ENCODE peak calls at places on chromosomes 2 and 18, in four cellular contexts. F is right lobe of liver, B is colonic mucosa, C is thoracic aorta. G is an unnamed sample. For H3K27me3, the result is how much of the 10 kb centered on the place peaks cover.

GRCh38 chr18:11859282-11859797 is 8.1 kb downstream of the CHMP1B start:
- DNase-seq in F (no peak), B (no peak), C (no peak), G (no peak)

GRCh38 chr18:47754311-47755101 is 176.0 kb downstream of the SMAD2 start:
- DNase-seq in F (peak), B (peak), C (no peak), G (peak)

GRCh38 chr2:10254373-10255188 is 48.1 kb upstream of the HPCAL1 start:
- DNase-seq in F (no peak), B (no peak), C (no peak), G (no peak)

GRCh38 chr18:53864758-53865157 is 359.7 kb downstream of the MBD2 start:
- DNase-seq in F (no peak), B (no peak), C (no peak), G (no peak)

GRCh38 chr2:122182631-122183030 is 427.2 kb downstream of the TSN start:
- DNase-seq in F (no peak), B (no peak), C (no peak), G (no peak)

GRCh38 chr2:241288489-241288888 is 27.0 kb downstream of the HDLBP start:
- DNase-seq in F (no peak), B (no peak), C (no peak), G (peak)

GRCh38 chr18:5410582-5410981 is 115.1 kb upstream of the ZBTB14 start:
- DNase-seq in F (no peak), B (no peak), C (no peak), G (no peak)

GRCh38 chr2:178074123-178075005 is 1.8 kb upstream of the PDE11A start:
- DNase-seq in F (no peak), B (no peak), C (no peak), G (no peak)

GRCh38 chr2:16774091-16774490 is 108.5 kb upstream of the CYRIA start:
- DNase-seq in F (no peak), B (no peak), C (no peak), G (no peak)

GRCh38 chr2:169734172-169734847 is 678 bp downstream of the KLHL23 start:
- DNase-seq in F (peak), B (peak), C (no peak), G (no peak)

GRCh38 chr2:231554748-231555545 is 24.7 kb upstream of the NMUR1 start:
- DNase-seq in F (peak), B (peak), C (no peak), G (no peak)

GRCh38 chr2:236531991-236532390 is 37.6 kb upstream of the ACKR3 start:
- DNase-seq in F (no peak), B (no peak), C (no peak), G (no peak)

GRCh38 chr2:101149241-101150192 is 1.7 kb downstream of the TBC1D8 start:
- DNase-seq in F (peak), B (no peak), C (no peak), G (no peak)

GRCh38 chr2:13114391-13114790 is 397.7 kb downstream of the TRIB2 start:
- DNase-seq in F (no peak), B (no peak), C (no peak), G (no peak)

GRCh38 chr2:227164745-227165350 is 424 bp downstream of the COL4A3 start:
- DNase-seq in F (peak), B (peak), C (no peak), G (peak)

GRCh38 chr2:163690896-163691295 is 44.9 kb downstream of the FIGN start:
- DNase-seq in F (no peak), B (no peak), C (no peak), G (no peak)

GRCh38 chr18:73340135-73340934 is 472.5 kb upstream of the NETO1 start:
- DNase-seq in F (peak), B (no peak), C (no peak), G (no peak)

DNA sequence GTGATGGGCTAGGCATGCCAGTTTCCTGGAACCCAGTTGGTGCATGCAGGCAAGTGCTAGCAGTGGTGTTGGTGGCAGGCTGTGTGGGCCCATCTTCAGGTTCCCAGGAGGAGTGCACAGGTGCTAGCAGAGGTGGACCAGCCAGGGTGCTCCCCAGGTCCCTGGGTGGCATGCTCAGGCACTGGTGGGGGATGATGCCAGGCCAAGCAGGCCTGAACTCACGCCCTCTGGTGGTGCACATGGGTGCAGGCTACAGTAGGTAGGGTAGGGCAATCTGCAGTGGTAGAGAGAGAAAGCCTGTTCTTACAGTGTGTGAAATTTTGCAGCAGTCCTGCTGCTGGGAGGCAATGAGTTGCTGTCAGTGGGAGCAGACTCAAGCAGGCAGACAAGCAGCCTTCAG is 1651.8 kb downstream of the DPP10 start:
- DNase-seq in F (no peak), B (no peak), C (no peak), G (no peak)
- TF ChIP-seq CTCF in F (no peak), B (no peak), C (no peak), G (no peak)

DNA sequence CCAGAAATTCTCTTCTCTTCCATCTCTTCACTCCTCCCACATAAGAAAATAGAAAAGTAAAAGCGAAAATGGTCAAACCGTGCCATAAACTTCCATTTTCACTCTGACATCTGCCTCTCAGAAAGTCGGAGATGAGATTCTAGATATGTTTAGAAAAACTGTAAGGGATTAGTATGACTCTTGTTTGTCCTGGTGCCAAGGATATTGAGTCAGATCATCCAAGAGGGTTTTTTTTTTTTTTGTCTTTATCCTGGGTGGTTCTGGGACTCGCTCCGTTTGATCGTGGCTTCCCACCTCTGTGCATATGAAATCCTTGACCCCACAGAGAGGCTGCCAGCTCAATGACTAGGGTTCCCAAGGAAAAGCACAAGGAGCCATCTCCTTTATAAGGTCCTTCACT is 17.3 kb downstream of the EN1 start:
- DNase-seq in F (no peak), B (no peak), C (no peak), G (no peak)
- H3K27me3 ChIP-seq in F (under half), B (under half), C (under half), G (half or more)

GRCh38 chr2:208268553-208268952 is 2.5 kb downstream of the PIKFYVE start:
- DNase-seq in F (no peak), B (no peak), C (no peak), G (no peak)

GRCh38 chr2:208265371-208265806 is 666 bp upstream of the PIKFYVE start:
- DNase-seq in F (peak), B (peak), C (no peak), G (no peak)

GRCh38 chr2:208266641-208267335 is 733 bp downstream of the PIKFYVE start:
- DNase-seq in F (no peak), B (no peak), C (no peak), G (no peak)

GRCh38 chr2:208265807-208266640 is at the start of gene PIKFYVE:
- DNase-seq in F (peak), B (peak), C (peak), G (peak)

DNA sequence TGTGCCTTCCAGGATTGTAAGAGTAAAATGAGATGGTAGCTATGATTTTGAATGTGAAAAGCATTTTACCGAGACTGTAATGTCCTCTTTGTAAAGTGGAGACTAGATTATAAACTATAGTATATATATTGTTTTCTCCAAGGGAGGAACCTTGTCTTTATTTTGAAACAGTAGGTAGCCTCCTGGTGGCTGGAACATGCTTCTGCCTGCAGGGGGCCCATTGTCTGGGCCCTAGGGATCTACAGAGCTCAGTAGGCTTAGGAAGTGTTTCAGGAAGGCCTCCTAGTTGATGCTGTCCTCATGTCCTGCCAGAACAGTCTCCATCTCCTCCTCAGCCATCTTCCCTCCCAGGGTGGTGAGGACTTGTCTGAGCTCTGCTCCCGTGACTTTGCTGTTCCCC is 3.0 kb downstream of the PIKFYVE start:
- DNase-seq in F (no peak), B (no peak), C (no peak), G (no peak)
- TF ChIP-seq CTCF in F (no peak), B (no peak), C (no peak), G (no peak)

GRCh38 chr2:173417801-173418200 is 63.1 kb downstream of the CDCA7 start:
- DNase-seq in F (no peak), B (no peak), C (no peak), G (no peak)
- H3K27me3 ChIP-seq in F (under half), B (under half), C (under half), G (under half)

DNA sequence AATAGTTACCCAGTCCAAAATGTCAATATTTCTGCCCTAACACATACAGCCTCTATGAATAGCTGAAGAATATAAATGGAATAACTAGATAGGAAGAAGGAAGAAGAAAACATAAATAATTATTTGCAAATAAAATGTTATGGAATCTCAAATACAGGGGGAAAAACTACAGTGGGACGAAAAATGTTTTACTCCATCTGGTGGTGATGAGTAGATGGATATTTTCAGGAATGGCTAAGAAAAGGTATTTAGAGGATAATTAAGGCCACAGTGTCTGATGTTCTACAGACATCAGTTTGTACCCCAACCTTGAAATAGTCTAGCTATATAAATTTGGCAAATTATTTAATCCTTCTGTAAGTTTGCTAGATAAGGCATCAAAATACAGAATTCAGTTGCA is 178.1 kb upstream of the FSHR start:
- DNase-seq in F (no peak), B (no peak), C (no peak), G (no peak)
- TF ChIP-seq CTCF in F (no peak), B (no peak), C (no peak), G (no peak)

DNA sequence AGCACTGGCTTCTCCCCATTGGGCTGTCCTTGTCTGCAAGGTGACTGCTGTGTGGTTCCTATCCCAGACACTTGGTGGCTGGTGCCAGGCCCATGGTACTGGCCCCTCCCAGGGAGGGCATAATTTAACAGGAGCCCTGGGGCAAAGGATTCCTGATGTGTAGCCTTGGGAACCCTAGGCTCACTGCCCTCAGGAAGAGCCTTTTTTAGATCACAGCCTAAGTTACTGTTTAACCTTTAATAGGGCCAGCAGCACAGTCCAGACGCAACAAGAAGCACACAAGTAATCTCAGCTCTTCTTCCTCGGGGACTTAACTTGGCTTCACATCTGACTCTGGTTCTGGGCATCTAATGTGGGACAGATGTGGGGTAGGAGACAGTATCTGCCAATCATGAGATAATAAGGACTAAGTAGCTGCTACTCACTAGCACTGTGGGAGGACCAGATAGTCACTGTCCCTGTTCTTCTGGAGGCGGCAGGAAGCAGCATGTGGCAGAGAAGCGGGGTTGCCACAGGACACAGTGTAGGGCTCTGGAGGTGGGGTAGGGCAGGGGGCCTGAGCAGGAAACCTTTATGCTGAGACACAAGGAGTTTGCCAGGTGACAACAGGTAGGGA is 136.3 kb downstream of the TMEM17 start:
- DNase-seq in F (no peak), B (peak), C (no peak), G (no peak)
- H3K27me3 ChIP-seq in F (under half), B (under half), C (under half), G (under half)

G was measured in esophagus muscularis mucosa.